ENCODE peak calls at places on chromosomes 2 and 18, in six cellular contexts. C, T, X, B, L and M are unnamed samples.

GRCh38 chr2:1685957-1686783 is 58.1 kb downstream of the PXDN start:
- DNase-seq in C (no peak), T (no peak), X (peak; percentile 88), B (no peak), L (no peak), M (no peak)

GRCh38 chr2:236819275-236820002 is 249.8 kb downstream of the ACKR3 start:
- DNase-seq in C (no peak), T (no peak), X (no peak), B (no peak), L (no peak), M (no peak)

GRCh38 chr18:22813648-22814328 is 119.3 kb upstream of the RBBP8 start:
- DNase-seq in C (no peak), T (no peak), X (no peak), B (peak; percentile 71), L (peak; percentile 33), M (no peak)

GRCh38 chr2:160918909-160919503 is 241.2 kb upstream of the TANK start:
- DNase-seq in C (peak; percentile 56), T (peak; percentile 71), X (no peak), B (peak; percentile 71), L (peak; percentile 60), M (no peak)

GRCh38 chr2:146652311-146652710 is 1192.5 kb upstream of the ACVR2A start:
- DNase-seq in C (no peak), T (no peak), X (no peak), B (peak; percentile 18), L (no peak), M (no peak)

GRCh38 chr2:219247678-219248642 is 2.7 kb downstream of the STK16 start:
- DNase-seq in C (peak; percentile 46), T (no peak), X (peak; percentile 62), B (no peak), L (peak; percentile 53), M (no peak)

GRCh38 chr2:37652199-37652640 is 19.2 kb downstream of the CDC42EP3 start:
- DNase-seq in C (no peak), T (no peak), X (peak; percentile 94), B (peak; percentile 91), L (peak; percentile 85), M (peak; percentile 88)

GRCh38 chr18:32373995-32374394 is 96.7 kb downstream of the GAREM1 start:
- DNase-seq in C (peak; percentile 61), T (no peak), X (peak; percentile 37), B (peak; percentile 40), L (no peak), M (no peak)

GRCh38 chr2:150136407-150136806 is 351.1 kb downstream of the RND3 start:
- DNase-seq in C (no peak), T (no peak), X (no peak), B (peak; percentile 55), L (no peak), M (no peak)

GRCh38 chr18:34039194-34039593 is 185.5 kb downstream of the NOL4 start:
- DNase-seq in C (no peak), T (no peak), X (no peak), B (no peak), L (no peak), M (no peak)

GRCh38 chr18:75244336-75244735 is 33.7 kb downstream of the TSHZ1 start:
- DNase-seq in C (no peak), T (peak; percentile 28), X (no peak), B (no peak), L (peak; percentile 9), M (no peak)

GRCh38 chr18:78010363-78010762 is 760.7 kb downstream of the GALR1 start:
- DNase-seq in C (no peak), T (no peak), X (no peak), B (no peak), L (no peak), M (no peak)
- H3K4me3 ChIP-seq in C (no peak overlapping the region), T (no peak overlapping the region), X (no peak overlapping the region), B (no peak overlapping the region), L (no peak overlapping the region), M (no peak overlapping the region)

DNA sequence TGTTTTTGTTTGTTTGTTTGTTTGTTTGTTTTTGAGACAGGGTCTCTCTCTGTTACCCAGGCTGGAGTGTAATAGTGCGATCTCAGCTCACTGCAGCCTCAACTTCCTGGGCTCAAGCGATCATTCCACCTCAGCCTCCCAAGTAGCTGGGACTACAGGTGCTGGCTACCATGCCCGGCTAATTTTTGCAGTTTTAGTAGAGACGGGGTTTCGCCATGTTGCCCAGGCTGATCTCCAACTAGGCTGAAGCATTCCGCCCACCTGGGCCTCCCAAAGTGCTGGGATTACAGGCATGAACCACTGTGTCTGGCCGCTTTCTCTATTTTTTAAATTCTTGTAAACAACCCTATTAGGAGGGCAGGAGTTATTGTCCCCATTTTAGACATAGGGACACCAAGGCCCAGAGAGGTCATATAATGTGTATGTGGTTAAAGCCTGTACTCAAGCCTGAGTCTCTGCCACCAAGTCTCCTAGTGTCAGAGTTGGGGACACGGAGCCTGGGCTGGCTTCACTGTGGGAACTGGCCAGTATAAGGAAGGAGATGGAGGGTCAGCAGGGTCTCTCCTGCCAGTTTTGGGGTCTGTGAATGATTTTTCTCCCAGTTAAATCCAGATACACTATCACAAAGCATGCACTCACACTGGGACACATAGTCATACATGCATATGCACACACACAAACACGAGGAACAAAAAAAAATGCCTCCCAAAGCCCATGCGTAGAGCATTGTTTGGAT is 27.5 kb upstream of the MCFD2 start:
- DNase-seq in C (no peak), T (no peak), X (no peak), B (peak; percentile 16), L (no peak), M (no peak)
- H3K4me3 ChIP-seq in C (no peak overlapping the region), T (peak overlapping the region; percentile 94), X (peak overlapping the region; percentile 95), B (peak overlapping the region; percentile 96), L (peak overlapping the region; percentile 72), M (peak overlapping the region; percentile 96)

GRCh38 chr2:191266201-191266600 is 21.0 kb downstream of the MYO1B start:
- DNase-seq in C (no peak), T (no peak), X (no peak), B (peak; percentile 54), L (no peak), M (no peak)
- H3K4me3 ChIP-seq in C (no peak overlapping the region), T (no peak overlapping the region), X (peak overlapping the region; percentile 56), B (peak overlapping the region; percentile 45), L (no peak overlapping the region), M (no peak overlapping the region)

GRCh38 chr2:137966043-137966442 is 1.8 kb downstream of the HNMT start:
- DNase-seq in C (no peak), T (no peak), X (no peak), B (no peak), L (no peak), M (no peak)

GRCh38 chr2:137964066-137964858 is at the start of gene HNMT:
- DNase-seq in C (peak; percentile 64), T (peak; percentile 27), X (peak; percentile 31), B (peak; percentile 59), L (peak; percentile 66), M (no peak)

GRCh38 chr2:137964859-137965459 is 686 bp downstream of the HNMT start:
- DNase-seq in C (no peak), T (no peak), X (no peak), B (no peak), L (no peak), M (no peak)

GRCh38 chr2:137961602-137962001 is 2.7 kb upstream of the HNMT start:
- DNase-seq in C (no peak), T (no peak), X (no peak), B (no peak), L (no peak), M (no peak)

DNA sequence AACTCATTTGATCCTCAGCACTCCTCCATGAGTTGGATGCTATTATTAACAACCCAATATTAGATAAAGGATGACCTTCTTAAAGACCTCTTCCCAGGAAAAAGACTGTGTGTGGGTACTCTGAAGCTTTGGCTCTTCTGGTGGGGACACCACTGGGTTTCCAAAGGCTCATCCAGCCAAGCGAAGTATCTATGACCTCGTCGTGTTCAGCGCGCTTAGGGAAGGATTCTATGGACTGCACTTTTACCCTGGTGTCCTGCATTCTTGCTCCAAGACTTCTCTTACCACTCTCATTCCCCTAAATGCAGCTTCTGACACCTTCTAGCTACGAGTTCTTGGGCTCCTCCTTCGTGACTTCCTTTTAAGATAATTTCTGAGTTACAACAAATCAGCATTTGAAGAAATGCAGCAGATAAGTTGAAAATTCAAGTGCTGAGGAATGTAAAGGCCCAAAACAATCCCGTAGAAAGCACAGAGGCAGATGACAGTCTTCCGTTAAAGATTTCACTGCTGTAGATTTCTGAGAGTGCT is 673 bp upstream of the HNMT start:
- DNase-seq in C (no peak), T (no peak), X (peak; percentile 27), B (no peak), L (no peak), M (no peak)
- H3K4me3 ChIP-seq in C (peak overlapping the region; percentile 42), T (peak overlapping the region; percentile 56), X (peak overlapping the region; percentile 79), B (peak overlapping the region; percentile 66), L (no peak overlapping the region), M (no peak overlapping the region)

DNA sequence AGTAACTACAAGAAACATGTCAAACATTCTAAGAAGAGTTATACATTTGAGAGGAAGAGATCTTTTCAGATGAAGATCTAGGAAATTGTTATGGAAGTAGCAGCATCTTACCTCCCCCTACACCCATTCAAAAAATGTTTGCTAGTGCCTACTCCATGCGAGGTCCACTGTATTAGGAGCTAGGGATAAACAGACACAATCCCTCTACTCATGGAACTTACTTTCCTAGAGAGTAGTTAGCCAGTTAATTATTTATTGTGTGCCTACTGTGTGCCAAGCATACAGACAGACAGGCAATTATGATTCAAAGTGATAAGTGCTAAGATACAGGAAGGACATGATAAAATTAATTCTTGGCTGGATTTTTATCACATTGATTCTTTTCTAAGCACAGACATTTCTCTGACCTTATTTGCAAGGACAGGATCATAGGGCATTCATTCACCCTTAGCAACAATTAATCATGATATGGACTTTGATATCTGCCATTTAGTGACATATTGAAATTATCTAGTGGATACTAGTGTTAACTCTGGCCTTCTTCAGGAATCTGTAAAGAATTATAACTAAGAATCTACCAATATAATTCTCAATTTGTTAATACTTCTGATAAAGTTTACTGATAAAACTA is 19.6 kb upstream of the TDRD15 start:
- DNase-seq in C (no peak), T (no peak), X (no peak), B (no peak), L (no peak), M (no peak)
- H3K4me3 ChIP-seq in C (no peak overlapping the region), T (no peak overlapping the region), X (no peak overlapping the region), B (no peak overlapping the region), L (no peak overlapping the region), M (no peak overlapping the region)